ENCODE peak calls at places on chromosomes 13 and 19, in five cellular contexts. F is stimulated activated CD8-positive, alpha-beta memory T cell treated with anti-CD3 and anti-CD28 coated beads, Interleukin-4, amount 100 ng/mL, for 1 hour; O is COR-L47; Y is NCI-H2081; V is substantia nigra. H is an unnamed sample.
A peak's percentile ranks its signal among the peaks of the same experiment; 100 is the strongest.

GRCh38 chr19:11460207-11460606 is 20.6 kb downstream of the ELAVL3 start:
- DNase-seq in Y (no peak), V (no peak), O (no peak), F (no peak), H (no peak)

GRCh38 chr13:106299616-106300015 is 235.8 kb downstream of the EFNB2 start:
- DNase-seq in F (no peak), O (no peak), Y (no peak), V (no peak), H (no peak)

GRCh38 chr13:40442826-40443225 is 223.6 kb downstream of the FOXO1 start:
- DNase-seq in Y (no peak), V (no peak), F (no peak), O (no peak), H (no peak)

GRCh38 chr13:106599875-106600797 is 32.2 kb upstream of the ARGLU1 start:
- DNase-seq in O (no peak), Y (no peak), V (no peak), F (no peak), H (no peak)

GRCh38 chr13:61246351-61246750 is 169.3 kb downstream of the PCDH20 start:
- DNase-seq in O (no peak), F (no peak), Y (no peak), V (no peak), H (no peak)

GRCh38 chr13:40779049-40779448 is 8.1 kb upstream of the MRPS31 start:
- DNase-seq in O (no peak), F (no peak), V (no peak), Y (no peak), H (no peak)

GRCh38 chr19:5128932-5129389 is 160.0 kb downstream of the KDM4B start:
- DNase-seq in F (no peak), Y (no peak), O (no peak), V (no peak), H (no peak)

GRCh38 chr13:60351326-60351725 is 45.7 kb upstream of the TDRD3 start:
- DNase-seq in Y (no peak), F (no peak), V (no peak), O (no peak), H (no peak)

GRCh38 chr13:111899714-111900389 is 167.1 kb upstream of the SOX1 start:
- DNase-seq in Y (no peak), O (no peak), V (no peak), F (no peak), H (no peak)

GRCh38 chr13:41655997-41656396 is 198.6 kb downstream of the RGCC start:
- DNase-seq in V (no peak), Y (no peak), O (no peak), F (no peak), H (no peak)

GRCh38 chr13:49731766-49732165 is 40.5 kb upstream of the EBPL start:
- DNase-seq in Y (no peak), V (no peak), O (no peak), F (no peak), H (no peak)

GRCh38 chr13:20198781-20199180 is 6.0 kb upstream of the GJB2 start:
- DNase-seq in F (no peak), O (no peak), Y (no peak), V (no peak), H (no peak)

GRCh38 chr19:55437410-55437809 is 5.7 kb downstream of the SHISA7 start:
- DNase-seq in O (no peak), V (peak; percentile 19), Y (no peak), F (no peak), H (no peak)

GRCh38 chr19:18543814-18544475 is 572 bp upstream of the FKBP8 start:
- DNase-seq in V (no peak), O (peak; percentile 6), F (peak; percentile 38), Y (peak; percentile 23), H (peak; percentile 47)

GRCh38 chr19:17765069-17765618 is 13.9 kb downstream of the FCHO1 start:
- DNase-seq in Y (no peak), O (no peak), V (peak; percentile 10), F (no peak), H (no peak)

GRCh38 chr13:77323858-77324257 is 3.0 kb downstream of the MYCBP2 start:
- DNase-seq in V (no peak), O (no peak), F (no peak), Y (no peak), H (no peak)

GRCh38 chr13:100875392-100876043 is 200.9 kb upstream of the TMTC4 start:
- DNase-seq in Y (no peak), V (no peak), F (no peak), O (no peak), H (no peak)

GRCh38 chr13:113835461-113836274 is 28.2 kb downstream of the GAS6 start:
- DNase-seq in Y (no peak), V (no peak), O (no peak), F (no peak), H (no peak)

GRCh38 chr13:42039946-42040729 is 8.3 kb upstream of the DGKH start:
- DNase-seq in Y (peak; percentile 76), V (peak; percentile 81), F (peak; percentile 85), O (peak; percentile 90), H (peak; percentile 85)

GRCh38 chr13:38766799-38767198 is 79.9 kb downstream of the FREM2 start:
- DNase-seq in F (no peak), V (no peak), O (no peak), Y (no peak), H (no peak)

GRCh38 chr19:47445937-47446402 is 25.7 kb downstream of the SLC8A2 start:
- DNase-seq in Y (peak; percentile 74), V (no peak), O (peak; percentile 68), F (peak; percentile 70), H (peak; percentile 46)

GRCh38 chr13:100336795-100337516 is 248.1 kb downstream of the PCCA start:
- DNase-seq in Y (no peak), F (no peak), V (no peak), O (no peak), H (no peak)

GRCh38 chr13:95627590-95627989 is 16.9 kb downstream of the DZIP1 start:
- DNase-seq in V (no peak), O (no peak), F (no peak), Y (no peak), H (no peak)

GRCh38 chr19:16836115-16836905 is 7.1 kb downstream of the SIN3B start:
- DNase-seq in Y (no peak), O (no peak), V (no peak), F (no peak), H (no peak)

GRCh38 chr13:78657699-78658629 is 991 bp downstream of the OBI1 start:
- DNase-seq in Y (no peak), O (no peak), V (no peak), F (no peak), H (no peak)

GRCh38 chr13:94481966-94482365 is 2.5 kb upstream of the DCT start:
- DNase-seq in V (no peak), F (no peak), Y (no peak), O (no peak), H (no peak)

GRCh38 chr13:113058129-113058987 is 47.2 kb upstream of the F7 start:
- DNase-seq in V (no peak), F (no peak), Y (no peak), O (no peak), H (no peak)

GRCh38 chr19:8655340-8655709 is 24.9 kb downstream of the NFILZ start:
- DNase-seq in V (no peak), F (peak; percentile 15), Y (no peak), O (peak; percentile 2), H (no peak)

GRCh38 chr19:16266586-16266942 is 58.1 kb upstream of the KLF2 start:
- DNase-seq in O (no peak), F (peak; percentile 50), V (no peak), Y (no peak), H (no peak)

GRCh38 chr19:3575949-3576673 is 3.4 kb downstream of the HMG20B start:
- DNase-seq in Y (no peak), V (no peak), O (no peak), F (no peak), H (no peak)

GRCh38 chr13:58712191-58712590 is 1080.6 kb downstream of the PCDH17 start:
- DNase-seq in F (no peak), V (no peak), O (no peak), Y (no peak), H (no peak)

GRCh38 chr13:21361706-21362105 is 97.4 kb downstream of the ZDHHC20 start:
- DNase-seq in O (no peak), F (no peak), V (no peak), Y (no peak), H (no peak)

GRCh38 chr19:10419646-10420443 is 493 bp upstream of the PDE4A start:
- DNase-seq in V (no peak), O (peak; percentile 89), F (no peak), Y (peak; percentile 76), H (peak; percentile 34)

GRCh38 chr13:100234524-100235136 is 145.7 kb downstream of the PCCA start:
- DNase-seq in V (no peak), O (no peak), Y (no peak), F (no peak), H (no peak)

GRCh38 chr13:27691207-27691606 is 69.5 kb downstream of the POLR1D start:
- DNase-seq in Y (no peak), V (no peak), F (no peak), O (no peak), H (no peak)

GRCh38 chr19:34120846-34121639 is 51.3 kb upstream of the LSM14A start:
- DNase-seq in V (no peak), F (peak; percentile 14), Y (no peak), O (no peak), H (no peak)